ENCODE peak calls at places on chromosomes 13 and 19, in six cellular contexts. G is lower lobe of right lung, P is uterus, C is tibial artery, H is AG04450, R is breast epithelium. L is an unnamed sample.

GRCh38 chr13:69597088-69597487 is 510.5 kb upstream of the ATXN8OS start:
- DNase-seq in G (no peak), P (no peak), C (no peak), H (no peak), R (no peak), L (no peak)

GRCh38 chr19:58003153-58003828 is 671 bp upstream of the ZNF606 start:
- DNase-seq in G (no peak), P (no peak), C (no peak), H (no peak), R (no peak), L (no peak)

GRCh38 chr19:42332059-42332458 is 6.6 kb downstream of the MEGF8 start:
- DNase-seq in G (no peak), P (no peak), C (no peak), H (no peak), R (no peak), L (no peak)

GRCh38 chr19:41595258-41595889 is 19.4 kb downstream of the CEACAM21 start:
- DNase-seq in G (no peak), P (no peak), C (no peak), H (peak; percentile 6), R (no peak), L (peak; percentile 2)

GRCh38 chr19:38267780-38268430 is 3.5 kb downstream of the SPINT2 start:
- DNase-seq in G (peak; percentile 65), P (no peak), C (no peak), H (no peak), R (peak; percentile 48), L (no peak)

GRCh38 chr13:49536144-49536873 is 40.6 kb downstream of the PHF11 start:
- DNase-seq in G (no peak), P (no peak), C (no peak), H (no peak), R (no peak), L (no peak)

GRCh38 chr19:54335979-54336892 is 2.7 kb downstream of the LILRA4 start:
- DNase-seq in G (no peak), P (no peak), C (no peak), H (no peak), R (no peak), L (no peak)

GRCh38 chr19:7916908-7917291 is 2.3 kb downstream of the TGFBR3L start:
- DNase-seq in G (no peak), P (no peak), C (no peak), H (no peak), R (no peak), L (no peak)

GRCh38 chr13:69737129-69737935 is 370.3 kb upstream of the ATXN8OS start:
- DNase-seq in G (no peak), P (no peak), C (no peak), H (no peak), R (no peak), L (no peak)

GRCh38 chr13:108346376-108346775 is 76.9 kb downstream of the TNFSF13B start:
- DNase-seq in G (no peak), P (no peak), C (no peak), H (no peak), R (no peak), L (no peak)

GRCh38 chr13:41311607-41312500 is 787 bp downstream of the NAA16 start:
- DNase-seq in G (peak; percentile 63), P (peak; percentile 35), C (peak; percentile 28), H (no peak), R (no peak), L (peak; percentile 5)

GRCh38 chr13:74570046-74570445 is 435.8 kb upstream of the KLF12 start:
- DNase-seq in G (no peak), P (no peak), C (no peak), H (no peak), R (no peak), L (no peak)

GRCh38 chr13:37791699-37792098 is 77.9 kb downstream of the TRPC4 start:
- DNase-seq in G (no peak), P (no peak), C (no peak), H (no peak), R (no peak), L (no peak)

GRCh38 chr13:28117689-28118377 is 17.5 kb upstream of the FLT3 start:
- DNase-seq in G (no peak), P (no peak), C (peak; percentile 60), H (no peak), R (no peak), L (no peak)

GRCh38 chr13:100855151-100855550 is 180.6 kb upstream of the TMTC4 start:
- DNase-seq in G (no peak), P (no peak), C (no peak), H (no peak), R (no peak), L (no peak)

GRCh38 chr13:97435794-97436193 is 1.8 kb downstream of the RAP2A start:
- DNase-seq in G (no peak), P (no peak), C (no peak), H (no peak), R (no peak), L (no peak)

GRCh38 chr19:7528522-7529245 is 6.3 kb downstream of the MCOLN1 start:
- DNase-seq in G (no peak), P (no peak), C (no peak), H (no peak), R (no peak), L (no peak)

GRCh38 chr19:43774103-43774939 is 6.5 kb downstream of the KCNN4 start:
- DNase-seq in G (peak; percentile 76), P (peak; percentile 61), C (no peak), H (no peak), R (no peak), L (no peak)

GRCh38 chr13:83620535-83621220 is 261.6 kb downstream of the SLITRK1 start:
- DNase-seq in G (no peak), P (no peak), C (no peak), H (peak; percentile 1), R (no peak), L (no peak)

GRCh38 chr19:6219592-6220290 is 60.0 kb downstream of the MLLT1 start:
- DNase-seq in G (no peak), P (peak; percentile 26), C (no peak), H (no peak), R (no peak), L (no peak)

GRCh38 chr13:46747031-46747820 is 49.7 kb downstream of the ESD start:
- DNase-seq in G (no peak), P (no peak), C (no peak), H (no peak), R (no peak), L (no peak)

GRCh38 chr13:49021953-49022352 is 46.2 kb downstream of the FNDC3A start:
- DNase-seq in G (no peak), P (no peak), C (no peak), H (no peak), R (no peak), L (no peak)

GRCh38 chr19:33535176-33535575 is 13.6 kb upstream of the PEPD start:
- DNase-seq in G (no peak), P (no peak), C (no peak), H (no peak), R (no peak), L (no peak)

GRCh38 chr19:58538257-58539168 is 5.4 kb upstream of the TRIM28 start:
- DNase-seq in G (peak; percentile 60), P (no peak), C (no peak), H (no peak), R (no peak), L (no peak)

GRCh38 chr13:85148009-85148408 is 651.2 kb downstream of the SLITRK6 start:
- DNase-seq in G (no peak), P (no peak), C (no peak), H (no peak), R (no peak), L (no peak)

GRCh38 chr19:16235811-16236710 is 38.4 kb downstream of the AP1M1 start:
- DNase-seq in G (no peak), P (no peak), C (no peak), H (no peak), R (no peak), L (no peak)

GRCh38 chr13:26811636-26812035 is 51.0 kb upstream of the GPR12 start:
- DNase-seq in G (no peak), P (no peak), C (no peak), H (no peak), R (no peak), L (no peak)

GRCh38 chr13:39567569-39567968 is 35.4 kb downstream of the LHFPL6 start:
- DNase-seq in G (no peak), P (no peak), C (no peak), H (no peak), R (no peak), L (no peak)
- H3K27ac ChIP-seq in G (no peak overlapping the region), P (peak overlapping the region; percentile 28), C (no peak overlapping the region), H (no peak overlapping the region), R (no peak overlapping the region), L (no peak overlapping the region)

GRCh38 chr13:32262619-32263018 is 52.5 kb downstream of the ZAR1L start:
- DNase-seq in G (no peak), P (no peak), C (no peak), H (no peak), R (no peak), L (no peak)

GRCh38 chr13:32264407-32264806 is 50.8 kb downstream of the ZAR1L start:
- DNase-seq in G (no peak), P (peak; percentile 52), C (peak; percentile 71), H (no peak), R (no peak), L (no peak)

GRCh38 chr13:32259116-32259515 is 56.0 kb downstream of the ZAR1L start:
- DNase-seq in G (no peak), P (no peak), C (no peak), H (no peak), R (no peak), L (no peak)

GRCh38 chr13:32262165-32262564 is 53.0 kb downstream of the ZAR1L start:
- DNase-seq in G (no peak), P (no peak), C (no peak), H (no peak), R (no peak), L (no peak)

DNA sequence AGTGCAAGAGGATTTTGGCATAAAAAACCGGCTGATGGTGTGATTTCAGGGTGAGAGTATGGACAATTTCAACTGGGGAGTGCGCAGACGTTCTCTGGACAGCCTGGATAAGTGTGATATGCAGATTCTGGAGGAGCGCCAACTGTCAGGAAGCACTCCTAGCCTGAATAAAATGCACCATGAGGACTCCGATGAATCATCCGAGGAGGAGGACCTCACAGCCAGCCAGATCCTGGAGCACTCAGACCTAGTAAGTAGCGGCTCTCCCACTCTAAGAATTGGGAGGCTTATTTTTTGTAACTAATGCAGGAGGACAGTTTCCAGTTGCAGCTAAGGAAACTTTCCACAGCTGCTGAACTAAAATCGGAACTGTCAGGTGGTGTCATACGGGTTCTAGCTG is 53.6 kb downstream of the ZAR1L start:
- DNase-seq in G (no peak), P (peak; percentile 88), C (peak; percentile 80), H (peak; percentile 50), R (no peak), L (no peak)
- H3K27ac ChIP-seq in G (peak overlapping the region; percentile 54), P (peak overlapping the region; percentile 88), C (peak overlapping the region; percentile 64), H (peak overlapping the region; percentile 42), R (peak overlapping the region; percentile 7), L (peak overlapping the region; percentile 54)

GRCh38 chr19:45471116-45471865 is 3.5 kb downstream of the FOSB start:
- DNase-seq in G (no peak), P (no peak), C (no peak), H (no peak), R (no peak), L (no peak)
- H3K27ac ChIP-seq in G (no peak overlapping the region), P (no peak overlapping the region), C (no peak overlapping the region), H (no peak overlapping the region), R (no peak overlapping the region), L (no peak overlapping the region)

DNA sequence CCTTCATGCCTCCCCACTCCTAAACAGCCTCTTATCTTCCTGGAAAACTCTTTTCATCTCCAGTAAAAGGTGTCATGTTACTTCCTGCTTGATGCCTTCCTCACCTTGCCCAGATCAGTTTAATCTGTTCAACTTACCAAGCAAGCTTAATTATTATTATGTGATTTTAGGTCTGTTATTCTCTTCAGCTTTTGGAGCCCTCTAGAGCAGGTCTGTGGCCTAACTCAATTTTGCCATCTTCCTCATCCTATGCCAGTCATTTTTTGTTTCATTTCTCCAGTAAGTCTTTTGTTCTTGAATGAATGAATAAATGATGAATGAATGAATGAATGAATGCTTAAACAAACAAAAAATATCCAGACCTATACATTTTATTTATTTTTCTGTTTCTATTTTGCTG is 528.3 kb downstream of the DCT start:
- DNase-seq in G (no peak), P (no peak), C (no peak), H (no peak), R (no peak), L (no peak)
- H3K27ac ChIP-seq in G (no peak overlapping the region), P (no peak overlapping the region), C (no peak overlapping the region), H (no peak overlapping the region), R (no peak overlapping the region), L (no peak overlapping the region)